ENCODE peak calls at places on chromosomes 16 and 17, in six cellular contexts. S, T, E, B, A and O are unnamed samples.

GRCh38 chr16:30399435-30400186 is 4.4 kb downstream of the ZNF48 start:
- DNase-seq in A (no peak), S (no peak), T (no peak), E (no peak), B (no peak), O (no peak)

GRCh38 chr17:28087743-28088142 is 45.3 kb downstream of the NLK start:
- DNase-seq in S (no peak), B (no peak), A (no peak), E (no peak), T (no peak), O (no peak)

GRCh38 chr16:68291227-68291626 is 19.5 kb downstream of the SLC7A6OS start:
- DNase-seq in E (no peak), S (no peak), B (no peak), T (no peak), A (no peak), O (no peak)

GRCh38 chr17:67111808-67112207 is 67.5 kb downstream of the CACNG1 start:
- DNase-seq in A (no peak), B (no peak), T (no peak), S (no peak), E (no peak), O (no peak)

GRCh38 chr17:74770498-74771318 is 5.4 kb downstream of the NAT9 start:
- DNase-seq in B (no peak), T (no peak), A (peak; percentile 49), E (peak; percentile 69), S (peak; percentile 74), O (peak; percentile 49)

GRCh38 chr17:38602862-38603785 is 2.6 kb downstream of the SRCIN1 start:
- DNase-seq in E (no peak), T (no peak), B (no peak), S (no peak), A (no peak), O (no peak)

GRCh38 chr16:10788665-10789064 is 29.9 kb downstream of the TVP23A start:
- DNase-seq in S (peak; percentile 60), A (no peak), E (no peak), B (no peak), T (no peak), O (no peak)

GRCh38 chr17:34291721-34292348 is 6.3 kb downstream of the CCL11 start:
- DNase-seq in S (no peak), A (no peak), B (no peak), E (no peak), T (no peak), O (no peak)

GRCh38 chr16:66271074-66272060 is 95.1 kb upstream of the CDH5 start:
- DNase-seq in A (no peak), E (no peak), S (no peak), T (no peak), B (no peak), O (no peak)

GRCh38 chr16:50297301-50298074 is 31.1 kb downstream of the ADCY7 start:
- DNase-seq in B (peak; percentile 13), E (no peak), S (peak; percentile 52), A (no peak), T (no peak), O (no peak)

GRCh38 chr17:79622201-79622601 is 11.3 kb upstream of the RBFOX3 start:
- DNase-seq in B (peak; percentile 11), T (no peak), S (no peak), A (no peak), E (no peak), O (no peak)